ENCODE peak calls at places on chromosomes 4 and X, in four cellular contexts. K is cardiac muscle cell, C is HepG2, S is endothelial cell. U is an unnamed sample.

GRCh38 chrX:475926-476723 is 89.4 kb upstream of the PPP2R3B start:
- DNase-seq in K (no peak), C (no peak), S (no peak), U (no peak)

GRCh38 chr4:182179105-182179504 is 64.1 kb upstream of the TENM3 start:
- DNase-seq in K (peak; percentile 53), C (no peak), S (no peak), U (no peak)

GRCh38 chr4:3295837-3296624 is 3.2 kb downstream of the RGS12 start:
- DNase-seq in K (no peak), C (no peak), S (no peak), U (no peak)

GRCh38 chr4:335515-335914 is 2.1 kb upstream of the ZNF141 start:
- DNase-seq in K (no peak), C (no peak), S (no peak), U (no peak)

GRCh38 chr4:158280856-158281255 is 70.6 kb downstream of the TMEM144 start:
- DNase-seq in K (peak; percentile 23), C (no peak), S (no peak), U (no peak)

GRCh38 chr4:125316781-125317525 is 2.2 kb downstream of the FAT4 start:
- DNase-seq in K (peak; percentile 37), C (no peak), S (peak; percentile 26), U (peak; percentile 49)

GRCh38 chr4:10706236-10706635 is 21.7 kb upstream of the CLNK start:
- DNase-seq in K (no peak), C (no peak), S (no peak), U (no peak)

GRCh38 chr4:140237616-140238352 is 83.8 kb upstream of the MAML3 start:
- DNase-seq in K (peak; percentile 98), C (no peak), S (peak; percentile 57), U (peak; percentile 65)

GRCh38 chr4:9947168-9948062 is 73.9 kb downstream of the SLC2A9 start:
- DNase-seq in K (no peak), C (no peak), S (no peak), U (no peak)

GRCh38 chrX:106862972-106863688 is 40.0 kb downstream of the RIPPLY1 start:
- DNase-seq in K (peak; percentile 5), C (peak; percentile 3), S (peak; percentile 18), U (peak; percentile 34)

GRCh38 chrX:134146493-134146892 is 90.5 kb upstream of the CCDC160 start:
- DNase-seq in K (no peak), C (peak; percentile 30), S (no peak), U (peak; percentile 33)

GRCh38 chrX:134139090-134139489 is 97.9 kb upstream of the CCDC160 start:
- DNase-seq in K (no peak), C (no peak), S (no peak), U (no peak)

GRCh38 chrX:134148293-134148692 is 88.7 kb upstream of the CCDC160 start:
- DNase-seq in K (no peak), C (no peak), S (no peak), U (no peak)

DNA sequence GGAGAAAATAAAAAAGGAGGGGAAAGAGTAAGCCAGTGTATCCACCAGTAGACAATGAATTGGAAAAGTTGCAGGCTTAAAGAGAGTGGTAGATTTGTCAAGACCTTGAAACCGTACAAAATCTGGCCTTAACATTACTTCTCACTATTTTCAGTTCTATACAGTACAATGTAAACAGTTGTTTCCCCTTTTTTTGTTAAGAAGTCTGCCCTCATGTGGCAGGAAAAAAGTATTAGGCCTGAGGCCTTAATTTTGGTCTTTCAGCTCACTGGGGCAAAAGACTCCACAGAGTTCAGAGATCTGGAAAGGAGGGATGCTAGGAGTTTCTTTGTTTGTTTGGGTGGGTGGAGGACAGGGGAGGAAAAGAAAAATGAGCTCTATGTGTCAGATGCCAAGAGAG is 92.8 kb upstream of the CCDC160 start:
- DNase-seq in K (peak; percentile 21), C (peak; percentile 25), S (no peak), U (no peak)
- TF ChIP-seq CTCF in K (peak; percentile 37), C (peak; percentile 51), S (peak; percentile 17), U (peak; percentile 44)

GRCh38 chrX:118839334-118839958 is 15.8 kb downstream of the ZCCHC12 start:
- DNase-seq in K (peak; percentile 65), C (peak; percentile 58), S (peak; percentile 72), U (peak; percentile 84)
- TF ChIP-seq CTCF in K (peak; percentile 50), C (peak; percentile 89), S (peak; percentile 74), U (peak; percentile 60)

GRCh38 chr4:145153181-145153903 is 27.0 kb downstream of the OTUD4 start:
- DNase-seq in K (no peak), C (no peak), S (no peak), U (no peak)

GRCh38 chr4:145155268-145155870 is 25.0 kb downstream of the OTUD4 start:
- DNase-seq in K (no peak), C (no peak), S (no peak), U (no peak)

GRCh38 chr4:145153904-145154298 is 26.5 kb downstream of the OTUD4 start:
- DNase-seq in K (no peak), C (no peak), S (no peak), U (no peak)

GRCh38 chr4:145148980-145149379 is 31.4 kb downstream of the OTUD4 start:
- DNase-seq in K (no peak), C (no peak), S (no peak), U (no peak)

DNA sequence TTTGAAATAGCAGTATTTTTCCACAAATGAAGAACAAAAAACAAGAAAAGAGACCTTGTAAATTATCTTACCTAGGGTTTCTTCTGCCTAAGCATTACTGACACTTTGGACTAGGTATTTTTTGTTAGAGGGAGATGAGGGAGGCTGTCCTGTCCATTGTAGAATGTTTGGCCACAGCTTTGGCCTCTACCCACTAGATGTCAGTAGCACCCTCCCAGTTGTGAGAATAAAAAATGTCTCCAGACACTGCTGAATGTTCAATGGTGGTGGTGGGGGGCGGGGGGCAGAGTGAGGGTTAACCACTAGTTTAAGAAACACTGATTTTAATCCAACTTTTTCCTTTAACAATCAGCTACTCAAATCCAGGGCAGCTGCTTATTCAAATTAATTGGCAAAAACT is 25.8 kb downstream of the OTUD4 start:
- DNase-seq in K (peak; percentile 54), C (peak; percentile 31), S (peak; percentile 46), U (peak; percentile 4)
- TF ChIP-seq CTCF in K (peak; percentile 63), C (peak; percentile 59), S (peak; percentile 11), U (peak; percentile 27)

GRCh38 chr4:55184600-55185523 is 59.5 kb upstream of the KDR start:
- DNase-seq in K (peak; percentile 82), C (peak; percentile 35), S (no peak), U (no peak)

GRCh38 chr4:55183926-55184599 is 58.7 kb upstream of the KDR start:
- DNase-seq in K (peak; percentile 97), C (no peak), S (no peak), U (no peak)

GRCh38 chr4:55181606-55182005 is 56.2 kb upstream of the KDR start:
- DNase-seq in K (peak; percentile 82), C (no peak), S (no peak), U (no peak)

GRCh38 chr4:55186700-55187099 is 61.3 kb upstream of the KDR start:
- DNase-seq in K (no peak), C (no peak), S (no peak), U (no peak)

DNA sequence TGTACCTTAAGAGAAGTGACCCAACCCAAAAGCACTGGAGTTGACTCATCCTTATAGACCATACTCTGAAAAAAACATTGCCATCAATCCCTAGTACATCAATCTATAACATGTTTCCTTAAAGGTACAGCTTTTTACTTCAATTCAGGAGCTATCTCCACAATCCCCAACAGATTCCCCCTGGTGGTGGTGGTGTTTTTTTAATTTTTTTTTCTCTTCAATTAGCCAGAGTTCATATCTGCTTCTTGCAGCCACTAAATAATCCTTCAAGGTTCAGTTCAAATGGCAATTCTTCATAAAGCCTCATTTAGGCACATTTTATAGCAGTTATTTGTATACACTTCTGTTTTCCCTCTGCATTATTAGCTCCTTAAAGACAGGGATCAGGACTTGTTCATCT is 60.7 kb upstream of the KDR start:
- DNase-seq in K (no peak), C (no peak), S (no peak), U (no peak)
- TF ChIP-seq CTCF in K (peak; percentile 27), C (no peak), S (peak; percentile 51), U (no peak)